ENCODE peak calls at places on chromosomes 5 and 9, in five cellular contexts. X is endothelial cell of umbilical vein, Q is H1, N is neuronal stem cell, L is PC-3. W is an unnamed sample.

GRCh38 chr9:124784503-124784902 is 7.6 kb downstream of the OLFML2A start:
- DNase-seq in X (no peak), Q (no peak), N (no peak), L (no peak), W (peak; percentile 60)

GRCh38 chr5:98997000-98997399 is 68.2 kb upstream of the CHD1 start:
- DNase-seq in X (no peak), Q (no peak), N (no peak), L (peak; percentile 16), W (no peak)

GRCh38 chr5:177311361-177311722 is 356 bp downstream of the MXD3 start:
- DNase-seq in X (no peak), Q (no peak), N (no peak), L (peak; percentile 34), W (no peak)

GRCh38 chr5:143128412-143129071 is 274.9 kb downstream of the NR3C1 start:
- DNase-seq in X (no peak), Q (no peak), N (no peak), L (no peak), W (no peak)

GRCh38 chr9:89144242-89144641 is 34.4 kb downstream of the SHC3 start:
- DNase-seq in X (no peak), Q (no peak), N (no peak), L (no peak), W (no peak)

GRCh38 chr9:137136926-137137607 is 1.9 kb upstream of the GRIN1 start:
- DNase-seq in X (no peak), Q (no peak), N (no peak), L (no peak), W (no peak)

GRCh38 chr5:150514708-150515211 is 6.8 kb downstream of the NDST1 start:
- DNase-seq in X (peak; percentile 92), Q (no peak), N (no peak), L (peak; percentile 62), W (peak; percentile 66)

GRCh38 chr5:53031695-53032096 is 42.5 kb downstream of the ITGA2 start:
- DNase-seq in X (peak; percentile 88), Q (no peak), N (no peak), L (peak; percentile 55), W (peak; percentile 96)

GRCh38 chr5:167608708-167609272 is 682.7 kb upstream of the WWC1 start:
- DNase-seq in X (no peak), Q (no peak), N (no peak), L (peak; percentile 7), W (peak; percentile 78)

GRCh38 chr5:93831449-93831848 is 90.0 kb upstream of the POU5F2 start:
- DNase-seq in X (peak; percentile 41), Q (no peak), N (no peak), L (peak; percentile 91), W (peak; percentile 85)

GRCh38 chr9:4226331-4227250 is 73.3 kb downstream of the GLIS3 start:
- DNase-seq in X (no peak), Q (no peak), N (no peak), L (no peak), W (no peak)

GRCh38 chr9:94168203-94169000 is 84.1 kb downstream of the PTPDC1 start:
- DNase-seq in X (no peak), Q (no peak), N (no peak), L (no peak), W (peak; percentile 59)
- H3K9ac ChIP-seq in X (peak overlapping the region; percentile 99), Q (peak overlapping the region; percentile 51), N (no peak overlapping the region), L (peak overlapping the region; percentile 88), W (peak overlapping the region; percentile 95)

GRCh38 chr5:73180561-73180960 is 7.6 kb downstream of the TMEM174 start:
- DNase-seq in X (no peak), Q (no peak), N (no peak), L (peak; percentile 49), W (no peak)
- H3K4me2 ChIP-seq in X (no peak overlapping the region), Q (no peak overlapping the region), N (no peak overlapping the region), L (no peak overlapping the region), W (no peak overlapping the region)

GRCh38 chr5:138366556-138367382 is 14.3 kb downstream of the KDM3B start:
- DNase-seq in X (no peak), Q (no peak), N (no peak), L (no peak), W (no peak)

GRCh38 chr5:138364576-138364975 is 12.1 kb downstream of the KDM3B start:
- DNase-seq in X (no peak), Q (no peak), N (no peak), L (no peak), W (no peak)

DNA sequence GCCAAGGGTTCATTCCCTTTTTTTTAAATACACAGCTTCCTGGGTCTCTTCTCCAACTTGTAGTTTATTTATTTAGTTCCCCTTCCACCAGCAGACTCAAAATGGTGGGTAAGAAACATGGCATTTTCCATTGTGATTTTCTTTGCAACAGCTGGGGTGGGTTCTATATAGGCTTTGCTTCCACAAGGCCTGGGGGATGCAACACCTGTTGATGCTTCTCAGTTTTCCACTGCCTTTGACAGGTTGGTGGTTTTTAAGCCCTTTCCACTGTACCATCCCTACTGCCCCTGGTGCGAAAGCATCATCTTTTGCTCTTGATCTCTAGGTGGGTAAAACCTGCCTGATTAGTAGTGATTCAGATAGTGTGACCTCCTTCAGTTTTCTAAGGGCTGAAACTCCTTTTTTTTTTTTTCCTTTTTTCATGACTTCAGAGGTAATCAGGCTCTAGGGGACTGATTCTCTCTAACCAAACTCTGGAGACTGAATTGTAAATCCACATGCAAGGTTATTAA is 8.5 kb downstream of the KDM3B start:
- DNase-seq in X (no peak), Q (no peak), N (no peak), L (no peak), W (no peak)
- H3K9ac ChIP-seq in X (no peak overlapping the region), Q (no peak overlapping the region), N (no peak overlapping the region), L (no peak overlapping the region), W (no peak overlapping the region)

GRCh38 chr5:163563112-163563511 is 57.7 kb downstream of the MAT2B start:
- DNase-seq in X (no peak), Q (no peak), N (no peak), L (no peak), W (no peak)
- H3K4me2 ChIP-seq in X (no peak overlapping the region), Q (no peak overlapping the region), N (no peak overlapping the region), L (no peak overlapping the region), W (no peak overlapping the region)

GRCh38 chr5:130992095-130992494 is 173.0 kb downstream of the HINT1 start:
- DNase-seq in X (no peak), Q (no peak), N (peak; percentile 5), L (no peak), W (no peak)
- H3K9ac ChIP-seq in X (no peak overlapping the region), Q (no peak overlapping the region), N (no peak overlapping the region), L (no peak overlapping the region), W (no peak overlapping the region)

GRCh38 chr9:112193562-112194288 is 18.6 kb upstream of the SUSD1 start:
- DNase-seq in X (no peak), Q (no peak), N (no peak), L (no peak), W (no peak)

GRCh38 chr9:112184946-112185345 is 9.8 kb upstream of the SUSD1 start:
- DNase-seq in X (no peak), Q (no peak), N (no peak), L (no peak), W (no peak)

GRCh38 chr9:112184211-112184610 is 9.1 kb upstream of the SUSD1 start:
- DNase-seq in X (no peak), Q (no peak), N (no peak), L (no peak), W (no peak)

GRCh38 chr9:112186695-112187094 is 11.6 kb upstream of the SUSD1 start:
- DNase-seq in X (no peak), Q (no peak), N (no peak), L (peak; percentile 33), W (peak; percentile 46)

GRCh38 chr9:112188884-112189283 is 13.8 kb upstream of the SUSD1 start:
- DNase-seq in X (no peak), Q (no peak), N (no peak), L (no peak), W (no peak)
- H3K4me2 ChIP-seq in X (no peak overlapping the region), Q (no peak overlapping the region), N (no peak overlapping the region), L (no peak overlapping the region), W (no peak overlapping the region)

W was measured in mammary epithelial cell.